ENCODE peak calls at places on chromosomes 4 and X, in six cellular contexts. Q, G, C, S, M and A are unnamed samples.

GRCh38 chr4:61294001-61294400 is 93.9 kb downstream of the ADGRL3 start:
- DNase-seq in G (no peak), S (no peak), Q (no peak), C (no peak), M (no peak), A (no peak)

GRCh38 chr4:24010573-24010972 is 120.7 kb upstream of the PPARGC1A start:
- DNase-seq in M (no peak), S (no peak), Q (no peak), C (no peak), G (no peak), A (no peak)

GRCh38 chrX:1108451-1109445 is 103.7 kb downstream of the CRLF2 start:
- DNase-seq in Q (no peak), C (no peak), M (no peak), S (no peak), G (no peak), A (no peak)

GRCh38 chrX:42934020-42934701 is 156.2 kb upstream of the PPP1R2C start:
- DNase-seq in M (peak; percentile 25), C (no peak), S (no peak), Q (no peak), G (no peak), A (no peak)

GRCh38 chrX:3263681-3264126 is 82.7 kb downstream of the MXRA5 start:
- DNase-seq in G (no peak), M (no peak), S (no peak), C (peak; percentile 41), Q (no peak), A (no peak)

GRCh38 chrX:37871626-37872302 is 24.4 kb upstream of the DYNLT3 start:
- DNase-seq in M (peak; percentile 80), G (peak; percentile 62), C (peak; percentile 93), Q (no peak), S (no peak), A (peak; percentile 64)

GRCh38 chr4:769511-769910 is 56.4 kb downstream of the CPLX1 start:
- DNase-seq in M (no peak), C (no peak), G (no peak), S (peak; percentile 34), Q (no peak), A (no peak)

GRCh38 chr4:112633477-112634235 is 3.1 kb downstream of the ZGRF1 start:
- DNase-seq in G (peak; percentile 13), S (no peak), C (peak; percentile 72), M (peak; percentile 70), Q (no peak), A (no peak)

GRCh38 chr4:38117614-38118013 is 157.4 kb downstream of the PTTG2 start:
- DNase-seq in G (no peak), S (no peak), C (no peak), M (no peak), Q (no peak), A (no peak)

GRCh38 chr4:70397580-70397979 is at the start of gene OPRPN:
- DNase-seq in Q (no peak), S (no peak), M (no peak), C (no peak), G (no peak), A (no peak)
- H3K27ac ChIP-seq in Q (no peak within 1 kb of the TSS), S (no peak within 1 kb of the TSS), M (no peak within 1 kb of the TSS), C (no peak within 1 kb of the TSS), G (no peak within 1 kb of the TSS), A (no peak within 1 kb of the TSS)

GRCh38 chr4:184273166-184274147 is 55.8 kb upstream of the ENPP6 start:
- DNase-seq in Q (no peak), C (no peak), S (no peak), M (no peak), G (no peak), A (no peak)
- H3K4me1 ChIP-seq in Q (no peaks in the 10 kb centered on the region), C (peaks cover 11% of the 10 kb centered on the region), S (peaks cover 5% of the 10 kb centered on the region), M (no peaks in the 10 kb centered on the region), G (peaks cover 5% of the 10 kb centered on the region), A (no peaks in the 10 kb centered on the region)

GRCh38 chr4:20391224-20391623 is 139.5 kb downstream of the SLIT2 start:
- DNase-seq in S (no peak), Q (no peak), M (peak; percentile 40), G (no peak), C (peak; percentile 53), A (no peak)
- H3K27ac ChIP-seq in S (no peak overlapping the region), Q (no peak overlapping the region), M (no peak overlapping the region), G (no peak overlapping the region), C (no peak overlapping the region), A (no peak overlapping the region)

GRCh38 chrX:11867610-11868345 is 109.7 kb downstream of the MSL3 start:
- DNase-seq in Q (no peak), G (no peak), S (no peak), C (no peak), M (no peak), A (no peak)

GRCh38 chrX:11870789-11871188 is 112.8 kb downstream of the MSL3 start:
- DNase-seq in M (no peak), C (no peak), S (no peak), G (no peak), Q (no peak), A (no peak)
- H3K4me1 ChIP-seq in M (no peaks in the 10 kb centered on the region), C (no peaks in the 10 kb centered on the region), S (no peaks in the 10 kb centered on the region), G (no peaks in the 10 kb centered on the region), Q (no peaks in the 10 kb centered on the region), A (no peaks in the 10 kb centered on the region)